ENCODE peak calls at places on chromosomes 1 and 21, in ten cellular contexts. U is CD8-positive, alpha-beta memory T cell; Q is stomach; B is pancreas; V is hepatocyte; Z is OCI-LY7; N is kidney; C is testis; P is GM23248; G is prostate gland. S is an unnamed sample. For H3K4me1 and H3K36me3, the result is how much of the 10 kb centered on the place peaks cover.

GRCh38 chr1:110160701-110161100 is 10.4 kb downstream of the SLC6A17 start:
- DNase-seq in U (no peak), Q (no peak), B (no peak), V (no peak), Z (no peak), N (no peak), C (no peak), P (no peak), G (no peak), S (no peak)

GRCh38 chr1:169577981-169578738 is 8.1 kb downstream of the F5 start:
- DNase-seq in U (no peak), Q (no peak), B (no peak), V (no peak), Z (no peak), N (no peak), C (no peak), P (no peak), G (no peak), S (no peak)

GRCh38 chr1:225737179-225737578 is 40.4 kb upstream of the SRP9 start:
- DNase-seq in U (no peak), Q (no peak), B (no peak), V (no peak), Z (no peak), N (no peak), C (peak), P (peak), G (no peak), S (no peak)

GRCh38 chr21:34222031-34222335 is 141.8 kb upstream of the KCNE2 start:
- DNase-seq in U (no peak), Q (no peak), B (no peak), V (no peak), Z (no peak), N (no peak), C (no peak), P (no peak), G (no peak), S (no peak)

GRCh38 chr1:205226868-205227583 is 720 bp upstream of the TMCC2 start:
- DNase-seq in U (no peak), Q (no peak), B (no peak), V (no peak), Z (peak), N (no peak), C (no peak), P (peak), G (no peak), S (peak)

GRCh38 chr1:116066868-116067563 is 44.2 kb upstream of the MAB21L3 start:
- DNase-seq in U (no peak), Q (no peak), B (no peak), V (no peak), Z (no peak), N (no peak), C (no peak), P (peak), G (no peak), S (no peak)

GRCh38 chr1:200478945-200479558 is 69.2 kb upstream of the ZNF281 start:
- DNase-seq in U (no peak), Q (no peak), B (no peak), V (peak), Z (no peak), N (no peak), C (no peak), P (no peak), G (no peak), S (no peak)

GRCh38 chr1:164794310-164794709 is 235.3 kb downstream of the PBX1 start:
- DNase-seq in U (no peak), Q (no peak), B (peak), V (peak), Z (no peak), N (no peak), C (no peak), P (peak), G (peak), S (peak)

GRCh38 chr1:64743954-64744491 is 852 bp upstream of the RAVER2 start:
- DNase-seq in U (no peak), Q (no peak), B (no peak), V (no peak), Z (no peak), N (no peak), C (no peak), P (no peak), G (no peak), S (no peak)

GRCh38 chr1:83751602-83752001 is 247.3 kb downstream of the TTLL7 start:
- DNase-seq in U (no peak), Q (no peak), B (no peak), V (no peak), Z (no peak), N (no peak), C (no peak), P (no peak), G (no peak), S (no peak)

GRCh38 chr1:100378956-100379355 is 26.6 kb downstream of the CDC14A start:
- DNase-seq in U (no peak), Q (no peak), B (no peak), V (no peak), Z (no peak), N (no peak), C (no peak), P (no peak), G (no peak), S (no peak)

GRCh38 chr1:213820362-213821149 is 167.2 kb upstream of the PROX1 start:
- DNase-seq in U (no peak), Q (no peak), B (no peak), V (peak), Z (no peak), N (no peak), C (no peak), P (no peak), G (no peak), S (peak)

GRCh38 chr1:52635321-52636089 is 2.5 kb downstream of the SHISAL2A start:
- DNase-seq in U (no peak), Q (no peak), B (no peak), V (no peak), Z (no peak), N (no peak), C (no peak), P (no peak), G (no peak), S (no peak)

GRCh38 chr1:67747667-67748066 is 62.7 kb downstream of the GADD45A start:
- DNase-seq in U (no peak), Q (no peak), B (no peak), V (no peak), Z (no peak), N (no peak), C (no peak), P (peak), G (no peak), S (no peak)

GRCh38 chr1:41666991-41667631 is 182.6 kb upstream of the EDN2 start:
- DNase-seq in U (peak), Q (peak), B (peak), V (no peak), Z (peak), N (peak), C (no peak), P (peak), G (peak), S (peak)

GRCh38 chr1:196180847-196181593 is 427.2 kb downstream of the KCNT2 start:
- DNase-seq in U (no peak), Q (no peak), B (no peak), V (peak), Z (no peak), N (no peak), C (no peak), P (peak), G (no peak), S (no peak)

GRCh38 chr1:43604192-43604591 is 45.8 kb upstream of the KDM4A start:
- DNase-seq in U (no peak), Q (no peak), B (no peak), V (no peak), Z (no peak), N (no peak), C (no peak), P (no peak), G (no peak), S (no peak)

GRCh38 chr1:156532374-156532773 is 31.8 kb upstream of the MEF2D start:
- DNase-seq in U (no peak), Q (no peak), B (no peak), V (no peak), Z (no peak), N (no peak), C (no peak), P (no peak), G (no peak), S (peak)

GRCh38 chr1:28577052-28577678 is 14.9 kb upstream of the RAB42 start:
- DNase-seq in U (no peak), Q (no peak), B (no peak), V (no peak), Z (peak), N (no peak), C (no peak), P (peak), G (no peak), S (peak)

GRCh38 chr1:7223334-7224080 is 438.3 kb downstream of the CAMTA1 start:
- DNase-seq in U (no peak), Q (no peak), B (no peak), V (no peak), Z (no peak), N (no peak), C (no peak), P (peak), G (no peak), S (no peak)

GRCh38 chr1:29943034-29943433 is 706.7 kb downstream of the PTPRU start:
- DNase-seq in U (no peak), Q (no peak), B (no peak), V (no peak), Z (no peak), N (no peak), C (no peak), P (no peak), G (no peak), S (no peak)

GRCh38 chr1:198183605-198184004 is 26.8 kb downstream of the NEK7 start:
- DNase-seq in U (no peak), Q (no peak), B (no peak), V (no peak), Z (no peak), N (no peak), C (no peak), P (no peak), G (no peak), S (no peak)
- H3K4me1 ChIP-seq in U (half or more), Q (under half), B (under half), V (under half), Z (under half), N (under half), C (under half), P (half or more), G (under half), S (under half)

DNA sequence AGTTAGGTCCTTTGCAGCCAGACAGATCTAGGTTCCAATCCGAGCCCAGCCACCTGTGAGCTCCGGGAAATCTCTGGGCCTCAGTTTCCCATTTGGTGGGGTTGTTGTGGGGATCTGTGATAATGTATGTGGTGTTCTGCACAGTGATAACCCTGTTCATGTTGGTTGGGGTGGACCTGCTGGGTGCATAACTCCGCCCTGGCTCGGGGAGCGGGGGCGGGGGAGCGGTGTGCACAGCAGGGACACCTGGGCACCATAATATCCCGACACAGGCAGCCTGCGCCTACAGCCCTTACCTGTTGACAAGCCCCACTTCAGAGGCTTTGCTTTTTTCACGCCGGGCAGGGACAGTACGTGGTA is 48.0 kb upstream of the ACOT11 start:
- DNase-seq in U (no peak), Q (no peak), B (no peak), V (no peak), Z (no peak), N (no peak), C (no peak), P (no peak), G (no peak), S (no peak)
- H3K4me3 ChIP-seq in U (peak), Q (peak), B (peak), V (peak), Z (no peak), N (no peak), C (peak), P (peak), G (peak), S (no peak)

GRCh38 chr1:3788756-3789420 is 7.4 kb downstream of the LRRC47 start:
- DNase-seq in U (peak), Q (no peak), B (no peak), V (no peak), Z (no peak), N (peak), C (no peak), P (no peak), G (no peak), S (no peak)

GRCh38 chr1:3789421-3790300 is 6.6 kb downstream of the LRRC47 start:
- DNase-seq in U (peak), Q (no peak), B (no peak), V (no peak), Z (no peak), N (peak), C (no peak), P (no peak), G (no peak), S (no peak)

GRCh38 chr1:3787745-3788605 is 8.3 kb downstream of the LRRC47 start:
- DNase-seq in U (peak), Q (no peak), B (no peak), V (no peak), Z (no peak), N (peak), C (no peak), P (no peak), G (no peak), S (no peak)

GRCh38 chr1:3790501-3790923 is 5.8 kb downstream of the LRRC47 start:
- DNase-seq in U (peak), Q (no peak), B (no peak), V (no peak), Z (no peak), N (peak), C (no peak), P (no peak), G (no peak), S (no peak)

GRCh38 chr1:3790952-3791351 is 5.3 kb downstream of the LRRC47 start:
- DNase-seq in U (peak), Q (no peak), B (no peak), V (no peak), Z (no peak), N (peak), C (no peak), P (no peak), G (no peak), S (no peak)
- H3K36me3 ChIP-seq in U (under half), Q (under half), B (under half), V (under half), Z (half or more), N (under half), C (under half), P (under half), G (under half), S (under half)

GRCh38 chr1:33143698-33144097 is 38.1 kb downstream of the TRIM62 start:
- DNase-seq in U (no peak), Q (no peak), B (no peak), V (no peak), Z (no peak), N (no peak), C (no peak), P (peak), G (no peak), S (no peak)
- H3K4me1 ChIP-seq in U (under half), Q (under half), B (under half), V (under half), Z (under half), N (under half), C (under half), P (under half), G (under half), S (under half)